ENCODE peak calls at places on chromosomes 7 and 10, in four cellular contexts. One of them, this sample, is unnamed.

GRCh38 chr10:118522791-118523498 is 72.5 kb downstream of the PRLHR start:
- DNase-seq in lower leg skin: no peak
- DNase-seq in skeletal muscle cell: no peak
- DNase-seq in left ventricle myocardium superior: no peak
- DNase-seq in this sample: no peak

GRCh38 chr10:88793747-88794299 is 8.7 kb upstream of the LIPM start:
- DNase-seq in lower leg skin: no peak
- DNase-seq in left ventricle myocardium superior: no peak
- DNase-seq in skeletal muscle cell: no peak
- DNase-seq in this sample: no peak

GRCh38 chr10:126373982-126374381 is 14.3 kb downstream of the ADAM12 start:
- DNase-seq in left ventricle myocardium superior: no peak
- DNase-seq in lower leg skin: no peak
- DNase-seq in skeletal muscle cell: no peak
- DNase-seq in this sample: no peak

GRCh38 chr7:94008537-94008936 is 4.4 kb upstream of the BET1 start:
- DNase-seq in skeletal muscle cell: peak
- DNase-seq in left ventricle myocardium superior: no peak
- DNase-seq in lower leg skin: no peak
- DNase-seq in this sample: no peak

GRCh38 chr7:108592633-108593277 is 23.1 kb downstream of the DNAJB9 start:
- DNase-seq in lower leg skin: no peak
- DNase-seq in skeletal muscle cell: no peak
- DNase-seq in left ventricle myocardium superior: no peak
- DNase-seq in this sample: peak

GRCh38 chr10:44154956-44155355 is 229.9 kb downstream of the CXCL12 start:
- DNase-seq in lower leg skin: no peak
- DNase-seq in skeletal muscle cell: no peak
- DNase-seq in left ventricle myocardium superior: no peak
- DNase-seq in this sample: no peak

GRCh38 chr10:98309366-98310355 is 41.7 kb upstream of the LOXL4 start:
- DNase-seq in left ventricle myocardium superior: peak
- DNase-seq in skeletal muscle cell: no peak
- DNase-seq in lower leg skin: peak
- DNase-seq in this sample: peak

GRCh38 chr10:117640406-117640805 is 97.9 kb downstream of the EMX2 start:
- DNase-seq in left ventricle myocardium superior: no peak
- DNase-seq in skeletal muscle cell: no peak
- DNase-seq in lower leg skin: no peak
- DNase-seq in this sample: no peak

GRCh38 chr7:21844742-21845141 is 101.0 kb downstream of the CDCA7L start:
- DNase-seq in skeletal muscle cell: no peak
- DNase-seq in lower leg skin: no peak
- DNase-seq in left ventricle myocardium superior: no peak
- DNase-seq in this sample: no peak

GRCh38 chr7:460374-461117 is 59.1 kb downstream of the PDGFA start:
- DNase-seq in skeletal muscle cell: no peak
- DNase-seq in lower leg skin: no peak
- DNase-seq in left ventricle myocardium superior: no peak
- DNase-seq in this sample: no peak

GRCh38 chr7:27179030-27179429 is 4.9 kb upstream of the HOXA10 start:
- DNase-seq in skeletal muscle cell: no peak
- DNase-seq in left ventricle myocardium superior: no peak
- DNase-seq in lower leg skin: no peak
- DNase-seq in this sample: no peak

GRCh38 chr10:106043833-106044232 is 1120.7 kb downstream of the SORCS1 start:
- DNase-seq in left ventricle myocardium superior: no peak
- DNase-seq in skeletal muscle cell: peak
- DNase-seq in lower leg skin: no peak
- DNase-seq in this sample: no peak

GRCh38 chr10:73853196-73853595 is 21.2 kb downstream of the CAMK2G start:
- DNase-seq in skeletal muscle cell: no peak
- DNase-seq in lower leg skin: no peak
- DNase-seq in left ventricle myocardium superior: no peak
- DNase-seq in this sample: no peak

GRCh38 chr7:64869912-64870562 is 33.0 kb upstream of the ZNF273 start:
- DNase-seq in left ventricle myocardium superior: no peak
- DNase-seq in skeletal muscle cell: no peak
- DNase-seq in lower leg skin: no peak
- DNase-seq in this sample: no peak

GRCh38 chr10:121710971-121711370 is 112.7 kb upstream of the FGFR2 start:
- DNase-seq in skeletal muscle cell: no peak
- DNase-seq in left ventricle myocardium superior: no peak
- DNase-seq in lower leg skin: no peak
- DNase-seq in this sample: no peak

GRCh38 chr7:130927564-130927963 is 193.6 kb upstream of the KLF14 start:
- DNase-seq in skeletal muscle cell: no peak
- DNase-seq in left ventricle myocardium superior: no peak
- DNase-seq in lower leg skin: no peak
- DNase-seq in this sample: no peak

GRCh38 chr7:74289018-74289659 is at the start of gene CLIP2:
- DNase-seq in lower leg skin: peak
- DNase-seq in left ventricle myocardium superior: peak
- DNase-seq in skeletal muscle cell: no peak
- DNase-seq in this sample: peak

GRCh38 chr10:123655763-123656162 is 10.4 kb upstream of the GPR26 start:
- DNase-seq in skeletal muscle cell: no peak
- DNase-seq in left ventricle myocardium superior: no peak
- DNase-seq in lower leg skin: no peak
- DNase-seq in this sample: no peak

GRCh38 chr10:74032900-74033655 is 35.2 kb downstream of the VCL start:
- DNase-seq in left ventricle myocardium superior: no peak
- DNase-seq in lower leg skin: no peak
- DNase-seq in skeletal muscle cell: no peak
- DNase-seq in this sample: no peak